ENCODE peak calls at places on chromosome 10, in four cellular contexts. One of them, this sample, is unnamed.

GRCh38 chr10:51301644-51302043 is 227.4 kb downstream of the PRKG1 start:
- DNase-seq in upper lobe of left lung: no peak
- DNase-seq in HepG2: no peak
- DNase-seq in heart left ventricle: no peak
- DNase-seq in this sample: no peak

GRCh38 chr10:94208315-94208714 is 154.4 kb downstream of the NOC3L start:
- DNase-seq in upper lobe of left lung: no peak
- DNase-seq in heart left ventricle: no peak
- DNase-seq in HepG2: no peak
- DNase-seq in this sample: no peak

GRCh38 chr10:80075781-80076180 is 2.7 kb upstream of the TMEM254 start:
- DNase-seq in HepG2: no peak
- DNase-seq in heart left ventricle: no peak
- DNase-seq in upper lobe of left lung: no peak
- DNase-seq in this sample: no peak

GRCh38 chr10:97302088-97302791 is 9.8 kb upstream of the ARHGAP19 start:
- DNase-seq in heart left ventricle: no peak
- DNase-seq in HepG2: no peak
- DNase-seq in upper lobe of left lung: no peak
- DNase-seq in this sample: no peak

GRCh38 chr10:102322914-102323313 is 72.6 kb upstream of the NFKB2 start:
- DNase-seq in heart left ventricle: no peak
- DNase-seq in HepG2: no peak
- DNase-seq in upper lobe of left lung: no peak
- DNase-seq in this sample: no peak

GRCh38 chr10:62083413-62083794 is 181.9 kb downstream of the ARID5B start:
- DNase-seq in heart left ventricle: no peak
- DNase-seq in upper lobe of left lung: no peak
- DNase-seq in HepG2: no peak
- DNase-seq in this sample: no peak

GRCh38 chr10:92688927-92689662 is 660 bp upstream of the HHEX start:
- DNase-seq in heart left ventricle: no peak
- DNase-seq in HepG2: peak; percentile 55
- DNase-seq in upper lobe of left lung: peak; percentile 61
- DNase-seq in this sample: no peak

GRCh38 chr10:127405221-127405620 is 143.9 kb upstream of the NPS start:
- DNase-seq in upper lobe of left lung: no peak
- DNase-seq in HepG2: no peak
- DNase-seq in heart left ventricle: no peak
- DNase-seq in this sample: no peak

GRCh38 chr10:788796-789748 is 99.6 kb upstream of the DIP2C start:
- DNase-seq in HepG2: peak; percentile 82
- DNase-seq in upper lobe of left lung: peak; percentile 86
- DNase-seq in heart left ventricle: peak; percentile 79
- DNase-seq in this sample: peak; percentile 27

GRCh38 chr10:92239600-92240288 is 51.1 kb downstream of the CPEB3 start:
- DNase-seq in heart left ventricle: peak; percentile 43
- DNase-seq in HepG2: no peak
- DNase-seq in upper lobe of left lung: peak; percentile 92
- DNase-seq in this sample: peak; percentile 20

GRCh38 chr10:93115661-93116383 is 42.1 kb downstream of the CYP26A1 start:
- DNase-seq in upper lobe of left lung: no peak
- DNase-seq in heart left ventricle: peak; percentile 55
- DNase-seq in HepG2: peak; percentile 63
- DNase-seq in this sample: peak; percentile 86

GRCh38 chr10:100637785-100638184 is 102.0 kb downstream of the HIF1AN start:
- DNase-seq in upper lobe of left lung: no peak
- DNase-seq in heart left ventricle: no peak
- DNase-seq in HepG2: peak; percentile 35
- DNase-seq in this sample: no peak

GRCh38 chr10:124917939-124918830 is 23.7 kb upstream of the ZRANB1 start:
- DNase-seq in heart left ventricle: no peak
- DNase-seq in upper lobe of left lung: no peak
- DNase-seq in HepG2: no peak
- DNase-seq in this sample: peak; percentile 7

GRCh38 chr10:86099542-86100334 is 266.9 kb downstream of the GRID1 start:
- DNase-seq in heart left ventricle: no peak
- DNase-seq in upper lobe of left lung: no peak
- DNase-seq in HepG2: no peak
- DNase-seq in this sample: no peak

GRCh38 chr10:103540722-103541121 is 47.2 kb downstream of the NEURL1 start:
- DNase-seq in upper lobe of left lung: no peak
- DNase-seq in heart left ventricle: no peak
- DNase-seq in HepG2: no peak
- DNase-seq in this sample: no peak

GRCh38 chr10:103506061-103506460 is 12.6 kb downstream of the NEURL1 start:
- DNase-seq in upper lobe of left lung: no peak
- DNase-seq in HepG2: no peak
- DNase-seq in heart left ventricle: no peak
- DNase-seq in this sample: no peak

GRCh38 chr10:126061526-126061925 is 165.2 kb downstream of the FANK1 start:
- DNase-seq in HepG2: no peak
- DNase-seq in heart left ventricle: no peak
- DNase-seq in upper lobe of left lung: no peak
- DNase-seq in this sample: no peak

GRCh38 chr10:30750971-30751677 is 121.6 kb upstream of the LYZL2 start:
- DNase-seq in heart left ventricle: no peak
- DNase-seq in HepG2: no peak
- DNase-seq in upper lobe of left lung: no peak
- DNase-seq in this sample: no peak

GRCh38 chr10:20622522-20623270 is 274.4 kb downstream of the NEBL start:
- DNase-seq in heart left ventricle: no peak
- DNase-seq in HepG2: peak; percentile 6
- DNase-seq in upper lobe of left lung: no peak
- DNase-seq in this sample: no peak

GRCh38 chr10:111129348-111129747 is 52.5 kb downstream of the ADRA2A start:
- DNase-seq in upper lobe of left lung: no peak
- DNase-seq in heart left ventricle: no peak
- DNase-seq in HepG2: no peak
- DNase-seq in this sample: no peak

GRCh38 chr10:17354781-17355180 is 99.6 kb downstream of the ST8SIA6 start:
- DNase-seq in upper lobe of left lung: no peak
- DNase-seq in heart left ventricle: no peak
- DNase-seq in HepG2: no peak
- DNase-seq in this sample: no peak

GRCh38 chr10:130140425-130140824 is 4.2 kb downstream of the GLRX3 start:
- DNase-seq in HepG2: no peak
- DNase-seq in upper lobe of left lung: no peak
- DNase-seq in heart left ventricle: no peak
- DNase-seq in this sample: no peak

GRCh38 chr10:47418966-47419365 is 34.9 kb upstream of the ZNF488 start:
- DNase-seq in HepG2: no peak
- DNase-seq in heart left ventricle: no peak
- DNase-seq in upper lobe of left lung: no peak
- DNase-seq in this sample: no peak

GRCh38 chr10:2798340-2798739 is 269.0 kb upstream of the PFKP start:
- DNase-seq in upper lobe of left lung: no peak
- DNase-seq in HepG2: no peak
- DNase-seq in heart left ventricle: no peak
- DNase-seq in this sample: no peak

GRCh38 chr10:50367732-50368131 is 116.4 kb upstream of the ASAH2 start:
- DNase-seq in HepG2: peak; percentile 35
- DNase-seq in heart left ventricle: no peak
- DNase-seq in upper lobe of left lung: no peak
- DNase-seq in this sample: peak; percentile 24

GRCh38 chr10:14074062-14074884 is 256.5 kb downstream of the FRMD4A start:
- DNase-seq in upper lobe of left lung: no peak
- DNase-seq in HepG2: peak; percentile 27
- DNase-seq in heart left ventricle: peak; percentile 82
- DNase-seq in this sample: peak; percentile 89

GRCh38 chr10:51685768-51686167 is 13.6 kb downstream of the CSTF2T start:
- DNase-seq in HepG2: no peak
- DNase-seq in heart left ventricle: no peak
- DNase-seq in upper lobe of left lung: no peak
- DNase-seq in this sample: no peak

GRCh38 chr10:29966269-29966668 is 93.1 kb downstream of the JCAD start:
- DNase-seq in heart left ventricle: no peak
- DNase-seq in upper lobe of left lung: no peak
- DNase-seq in HepG2: no peak
- DNase-seq in this sample: no peak

GRCh38 chr10:127849896-127850295 is 42.8 kb downstream of the CLRN3 start:
- DNase-seq in upper lobe of left lung: no peak
- DNase-seq in HepG2: no peak
- DNase-seq in heart left ventricle: no peak
- DNase-seq in this sample: no peak

DNA sequence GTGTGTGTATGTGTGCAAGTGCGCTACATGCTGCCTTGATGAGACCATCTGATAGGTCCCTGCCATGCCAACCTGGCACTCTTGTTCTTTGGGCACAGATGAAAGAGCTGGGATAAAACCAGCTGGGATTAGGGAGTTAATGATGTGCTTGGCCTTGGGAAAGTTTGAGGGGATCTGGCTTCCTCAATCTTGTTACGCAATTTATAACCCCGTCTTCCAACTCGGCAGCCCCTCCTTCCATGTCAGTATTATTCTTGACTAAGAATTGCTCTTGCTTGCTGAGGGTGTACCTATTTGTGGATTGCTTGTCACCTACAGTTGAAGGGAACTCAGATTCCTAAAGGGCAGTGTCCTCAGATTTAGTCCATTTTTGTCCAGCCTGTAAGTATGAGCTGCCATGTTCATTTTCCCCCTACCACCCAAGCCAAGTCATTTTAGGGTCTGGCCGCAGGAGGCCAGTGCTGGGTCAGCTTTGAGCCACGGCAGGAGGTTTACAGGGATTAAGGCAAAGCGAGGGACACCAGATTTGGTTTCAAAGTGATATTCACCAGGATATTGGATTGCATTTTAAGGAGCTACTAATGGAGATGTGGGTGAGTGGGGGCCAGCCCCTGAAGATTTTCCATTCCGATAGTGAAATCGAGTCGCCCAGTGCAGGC is 34.1 kb upstream of the KCNMA1 start:
- DNase-seq in HepG2: no peak
- DNase-seq in heart left ventricle: no peak
- DNase-seq in upper lobe of left lung: no peak
- DNase-seq in this sample: no peak
- H3K4me1 ChIP-seq in HepG2: no peaks in the 10 kb centered on the region
- H3K4me1 ChIP-seq in heart left ventricle: no peaks in the 10 kb centered on the region
- H3K4me1 ChIP-seq in upper lobe of left lung: no peaks in the 10 kb centered on the region
- H3K4me1 ChIP-seq in this sample: no peaks in the 10 kb centered on the region

GRCh38 chr10:6581750-6582697 is 1.9 kb upstream of the PRKCQ start:
- DNase-seq in heart left ventricle: no peak
- DNase-seq in HepG2: no peak
- DNase-seq in upper lobe of left lung: no peak
- DNase-seq in this sample: no peak

GRCh38 chr10:6579904-6580278 is at the start of gene PRKCQ:
- DNase-seq in HepG2: no peak
- DNase-seq in heart left ventricle: no peak
- DNase-seq in upper lobe of left lung: no peak
- DNase-seq in this sample: no peak

GRCh38 chr10:6579193-6579903 is 728 bp downstream of the PRKCQ start:
- DNase-seq in heart left ventricle: no peak
- DNase-seq in upper lobe of left lung: no peak
- DNase-seq in HepG2: no peak
- DNase-seq in this sample: no peak

GRCh38 chr10:6578221-6579192 is 1.6 kb downstream of the PRKCQ start:
- DNase-seq in upper lobe of left lung: no peak
- DNase-seq in heart left ventricle: no peak
- DNase-seq in HepG2: no peak
- DNase-seq in this sample: no peak

DNA sequence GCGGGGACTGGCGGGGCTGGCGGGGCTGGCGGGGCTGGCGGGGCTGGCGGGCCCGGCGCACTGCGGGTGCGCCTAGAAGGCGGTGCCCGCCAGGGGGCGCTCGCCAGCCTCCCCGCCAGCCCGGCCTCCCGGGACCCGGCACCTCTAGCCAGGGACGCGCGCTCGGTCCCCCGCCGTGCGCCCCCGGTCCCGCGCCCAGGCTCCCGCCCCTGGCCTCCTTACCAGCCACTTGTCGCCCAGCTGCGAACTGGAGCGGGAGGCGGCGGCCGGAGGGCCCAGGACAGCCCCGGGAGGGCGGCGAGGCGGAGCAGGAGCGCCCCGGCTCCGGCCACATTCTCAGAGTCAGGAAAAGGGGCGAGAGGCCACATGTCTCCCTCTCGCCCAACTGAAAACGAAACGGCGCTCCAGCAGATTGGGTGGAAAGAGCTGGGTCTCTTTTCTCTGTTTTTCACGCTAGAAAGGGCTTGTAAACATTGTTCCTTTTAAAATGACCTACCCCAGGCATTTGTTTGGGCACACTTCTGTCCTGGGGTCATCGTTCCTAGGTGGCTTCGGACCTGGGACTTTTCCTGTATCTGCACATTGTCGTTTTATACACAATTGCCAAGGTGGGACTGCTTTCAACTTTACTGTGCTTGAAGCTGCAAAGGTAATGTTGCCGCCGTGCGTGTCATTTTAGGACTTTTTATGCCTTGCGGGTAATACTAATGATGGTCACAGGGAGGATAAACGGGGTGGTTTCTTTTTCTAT is 378 bp upstream of the PRKCQ start:
- DNase-seq in HepG2: peak; percentile 53
- DNase-seq in upper lobe of left lung: peak; percentile 97
- DNase-seq in heart left ventricle: peak; percentile 47
- DNase-seq in this sample: no peak
- TF ChIP-seq POLR2A in HepG2: peak; percentile 22
- TF ChIP-seq POLR2A in upper lobe of left lung: no peak
- TF ChIP-seq POLR2A in heart left ventricle: no peak
- TF ChIP-seq POLR2A in this sample: no peak

GRCh38 chr10:133388973-133389818 is 4.8 kb upstream of the MTG1 start:
- DNase-seq in upper lobe of left lung: peak; percentile 87
- DNase-seq in heart left ventricle: no peak
- DNase-seq in HepG2: no peak
- DNase-seq in this sample: no peak
- H3K4me1 ChIP-seq in upper lobe of left lung: no peaks in the 10 kb centered on the region
- H3K4me1 ChIP-seq in heart left ventricle: peaks cover 14% of the 10 kb centered on the region
- H3K4me1 ChIP-seq in HepG2: peaks cover 13% of the 10 kb centered on the region
- H3K4me1 ChIP-seq in this sample: no peaks in the 10 kb centered on the region

GRCh38 chr10:5692476-5693358 is 8.1 kb downstream of the TASOR2 start:
- DNase-seq in upper lobe of left lung: peak; percentile 92
- DNase-seq in HepG2: peak; percentile 82
- DNase-seq in heart left ventricle: peak; percentile 48
- DNase-seq in this sample: no peak
- TF ChIP-seq POLR2A in upper lobe of left lung: no peak
- TF ChIP-seq POLR2A in HepG2: peak; percentile 50
- TF ChIP-seq POLR2A in heart left ventricle: no peak
- TF ChIP-seq POLR2A in this sample: no peak

DNA sequence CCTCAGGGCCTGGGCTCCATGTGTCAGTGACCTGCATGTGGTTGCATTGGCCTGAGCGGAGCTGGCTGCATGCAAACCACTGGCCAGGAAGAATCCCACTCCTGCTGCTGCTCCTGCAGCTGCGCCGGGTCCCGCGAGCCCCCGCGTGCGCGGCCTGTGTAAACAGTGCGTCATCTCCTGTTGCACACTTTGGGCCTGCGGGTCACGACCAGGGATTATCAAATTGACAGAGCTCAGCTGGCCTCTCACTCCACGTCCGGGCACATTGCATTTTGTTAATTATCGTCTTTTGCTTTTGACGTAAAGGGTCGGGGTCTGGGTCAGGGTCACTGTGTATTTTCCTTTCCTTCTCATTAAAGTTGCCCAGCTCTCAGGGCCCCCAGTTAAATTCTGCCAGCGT is 132.6 kb downstream of the RGS10 start:
- DNase-seq in HepG2: peak; percentile 75
- DNase-seq in upper lobe of left lung: peak; percentile 89
- DNase-seq in heart left ventricle: peak; percentile 89
- DNase-seq in this sample: peak; percentile 60
- H3K4me1 ChIP-seq in HepG2: peaks cover 61% of the 10 kb centered on the region
- H3K4me1 ChIP-seq in upper lobe of left lung: peaks cover 53% of the 10 kb centered on the region
- H3K4me1 ChIP-seq in heart left ventricle: peaks cover 84% of the 10 kb centered on the region
- H3K4me1 ChIP-seq in this sample: peaks cover 20% of the 10 kb centered on the region

GRCh38 chr10:73159038-73159648 is 8.7 kb downstream of the ECD start:
- DNase-seq in upper lobe of left lung: no peak
- DNase-seq in heart left ventricle: peak; percentile 32
- DNase-seq in HepG2: peak; percentile 59
- DNase-seq in this sample: peak; percentile 63
- TF ChIP-seq POLR2A in upper lobe of left lung: no peak
- TF ChIP-seq POLR2A in heart left ventricle: no peak
- TF ChIP-seq POLR2A in HepG2: no peak
- TF ChIP-seq POLR2A in this sample: no peak